ENCODE peak calls at places on chromosome 11, in five cellular contexts. G is bronchial epithelial cell, T is fibroblast of lung, O is MM.1S, V is AG10803. N is an unnamed sample.

GRCh38 chr11:69213315-69213714 is 57.6 kb downstream of the SMIM38 start:
- DNase-seq in G (peak), T (no peak), O (no peak), V (no peak), N (no peak)

GRCh38 chr11:37504066-37504611 is 906.1 kb upstream of the RAG2 start:
- DNase-seq in G (peak), T (peak), O (peak), V (peak), N (no peak)

GRCh38 chr11:78783846-78784245 is 209.2 kb upstream of the NARS2 start:
- DNase-seq in G (no peak), T (no peak), O (no peak), V (no peak), N (no peak)

GRCh38 chr11:73757598-73757997 is 3.3 kb downstream of the RAB6A start:
- DNase-seq in G (peak), T (no peak), O (no peak), V (no peak), N (no peak)

GRCh38 chr11:21133722-21134121 is 464.3 kb downstream of the NELL1 start:
- DNase-seq in G (no peak), T (no peak), O (no peak), V (no peak), N (no peak)

GRCh38 chr11:35292290-35292689 is 127.1 kb downstream of the SLC1A2 start:
- DNase-seq in G (no peak), T (no peak), O (no peak), V (no peak), N (no peak)

GRCh38 chr11:76702378-76703128 is 32.0 kb upstream of the LRRC32 start:
- DNase-seq in G (no peak), T (no peak), O (no peak), V (no peak), N (no peak)

GRCh38 chr11:109552376-109552775 is 130.4 kb downstream of the C11orf87 start:
- DNase-seq in G (peak), T (peak), O (no peak), V (peak), N (no peak)

GRCh38 chr11:47847892-47848635 is at the start of gene NUP160:
- DNase-seq in G (peak), T (peak), O (peak), V (peak), N (peak)

GRCh38 chr11:1908579-1908978 is 10.9 kb upstream of the TNNT3 start:
- DNase-seq in G (no peak), T (no peak), O (no peak), V (no peak), N (no peak)

GRCh38 chr11:70314730-70315129 is 44.2 kb downstream of the PPFIA1 start:
- DNase-seq in G (no peak), T (no peak), O (no peak), V (no peak), N (peak)

GRCh38 chr11:100188137-100188783 is 498.8 kb upstream of the ARHGAP42 start:
- DNase-seq in G (no peak), T (no peak), O (no peak), V (no peak), N (no peak)

GRCh38 chr11:96168623-96169022 is 174.4 kb downstream of the MAML2 start:
- DNase-seq in G (peak), T (peak), O (no peak), V (peak), N (no peak)

GRCh38 chr11:73969991-73970800 is 12.4 kb downstream of the UCP2 start:
- DNase-seq in G (no peak), T (no peak), O (no peak), V (no peak), N (peak)

GRCh38 chr11:76251223-76251575 is 44.9 kb upstream of the WNT11 start:
- DNase-seq in G (no peak), T (no peak), O (no peak), V (no peak), N (no peak)

GRCh38 chr11:61975638-61976419 is 8.4 kb upstream of the FTH1 start:
- DNase-seq in G (no peak), T (no peak), O (no peak), V (peak), N (no peak)

GRCh38 chr11:33769542-33769941 is 4.8 kb downstream of the FBXO3 start:
- DNase-seq in G (peak), T (peak), O (no peak), V (no peak), N (no peak)

GRCh38 chr11:33773399-33774355 is 643 bp downstream of the FBXO3 start:
- DNase-seq in G (peak), T (peak), O (peak), V (no peak), N (peak)

GRCh38 chr11:33774356-33775063 is at the start of gene FBXO3:
- DNase-seq in G (peak), T (peak), O (peak), V (peak), N (peak)

GRCh38 chr11:33770236-33770635 is 4.1 kb downstream of the FBXO3 start:
- DNase-seq in G (no peak), T (no peak), O (no peak), V (no peak), N (no peak)

DNA sequence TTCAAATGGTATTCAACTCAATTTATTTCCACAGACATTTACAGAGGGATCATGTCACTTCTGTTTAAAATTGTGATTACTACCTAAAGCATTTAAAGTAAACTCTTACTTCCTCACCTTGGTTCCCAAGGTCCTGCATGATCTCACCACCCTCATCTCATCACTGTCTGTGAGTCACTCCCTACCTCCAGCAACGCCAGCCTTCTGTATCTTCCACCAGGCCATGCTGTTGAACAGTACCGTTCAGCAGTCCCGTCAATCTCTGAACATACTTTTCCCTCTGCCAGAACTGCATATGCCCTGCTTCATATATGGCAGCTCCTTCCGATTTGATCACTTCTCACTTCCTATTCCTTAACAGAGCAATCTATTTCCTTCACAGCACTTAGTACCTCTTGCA is 2.0 kb downstream of the FBXO3 start:
- DNase-seq in G (peak), T (peak), O (no peak), V (no peak), N (no peak)
- TF ChIP-seq CTCF in G (no peak), T (no peak), O (no peak), V (no peak), N (no peak)

DNA sequence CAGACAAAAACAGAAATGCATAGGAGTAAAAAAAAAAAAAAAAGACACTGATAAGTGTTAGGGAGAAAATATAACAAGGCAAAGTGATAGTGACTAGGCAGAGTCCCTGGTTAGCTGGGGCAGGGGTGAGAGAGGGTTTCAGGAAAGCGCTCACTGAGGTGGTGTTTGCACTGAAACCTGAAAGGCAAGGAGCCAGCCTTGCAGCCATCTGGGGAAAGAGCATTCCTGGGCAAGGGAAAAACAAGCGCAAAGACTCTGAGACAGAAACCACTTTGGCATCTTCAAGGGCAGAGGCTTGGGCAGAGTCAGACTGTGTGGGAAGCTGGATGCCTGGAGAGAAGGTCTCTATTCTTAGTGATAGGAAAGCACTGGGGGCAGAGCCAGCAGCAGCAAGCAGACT is 14.5 kb downstream of the CLMP start:
- DNase-seq in G (no peak), T (peak), O (no peak), V (peak), N (no peak)
- H3K4me3 ChIP-seq in G (no peak), T (no peak), O (no peak), V (no peak), N (no peak)

GRCh38 chr11:93704237-93704636 is 37.1 kb downstream of the TAF1D start:
- DNase-seq in G (no peak), T (no peak), O (no peak), V (no peak), N (no peak)
- TF ChIP-seq CTCF in G (no peak), T (no peak), O (no peak), V (no peak), N (peak)

GRCh38 chr11:118785362-118785761 is 5.6 kb downstream of the DDX6 start:
- DNase-seq in G (peak), T (peak), O (no peak), V (peak), N (no peak)
- H3K4me3 ChIP-seq in G (no peak), T (no peak), O (no peak), V (no peak), N (no peak)

GRCh38 chr11:46447544-46447943 is 56.0 kb upstream of the CHRM4 start:
- DNase-seq in G (no peak), T (no peak), O (no peak), V (no peak), N (no peak)

GRCh38 chr11:46444305-46444704 is 52.7 kb upstream of the CHRM4 start:
- DNase-seq in G (no peak), T (peak), O (no peak), V (peak), N (no peak)

GRCh38 chr11:46445192-46445591 is 53.6 kb upstream of the CHRM4 start:
- DNase-seq in G (no peak), T (no peak), O (no peak), V (no peak), N (no peak)

GRCh38 chr11:46445887-46446286 is 54.3 kb upstream of the CHRM4 start:
- DNase-seq in G (no peak), T (no peak), O (no peak), V (no peak), N (no peak)

DNA sequence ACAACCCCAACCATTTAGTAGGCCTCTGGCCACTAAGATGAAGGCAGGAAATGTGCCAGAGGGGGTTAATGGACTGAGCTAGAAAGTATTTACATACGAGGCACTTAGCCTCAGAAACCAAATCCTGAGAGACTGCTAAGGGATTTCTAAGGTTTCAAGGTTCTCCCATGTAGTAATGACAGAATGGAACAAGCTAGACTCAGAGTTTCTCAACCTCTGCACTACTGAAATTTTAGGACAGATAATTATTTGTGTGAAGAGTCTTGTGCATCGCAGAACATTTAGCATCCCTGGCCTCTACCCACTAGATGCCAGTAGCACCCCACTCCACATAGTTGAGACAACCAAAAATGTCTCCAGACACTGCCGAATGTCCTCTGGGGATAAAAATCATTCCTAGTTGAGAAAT is 54.8 kb upstream of the CHRM4 start:
- DNase-seq in G (no peak), T (peak), O (no peak), V (peak), N (no peak)
- TF ChIP-seq CTCF in G (no peak), T (peak), O (no peak), V (peak), N (no peak)

GRCh38 chr11:23490557-23491235 is 630.4 kb upstream of the CCDC179 start:
- DNase-seq in G (no peak), T (no peak), O (no peak), V (no peak), N (no peak)
- H3K4me3 ChIP-seq in G (no peak), T (no peak), O (no peak), V (no peak), N (no peak)

DNA sequence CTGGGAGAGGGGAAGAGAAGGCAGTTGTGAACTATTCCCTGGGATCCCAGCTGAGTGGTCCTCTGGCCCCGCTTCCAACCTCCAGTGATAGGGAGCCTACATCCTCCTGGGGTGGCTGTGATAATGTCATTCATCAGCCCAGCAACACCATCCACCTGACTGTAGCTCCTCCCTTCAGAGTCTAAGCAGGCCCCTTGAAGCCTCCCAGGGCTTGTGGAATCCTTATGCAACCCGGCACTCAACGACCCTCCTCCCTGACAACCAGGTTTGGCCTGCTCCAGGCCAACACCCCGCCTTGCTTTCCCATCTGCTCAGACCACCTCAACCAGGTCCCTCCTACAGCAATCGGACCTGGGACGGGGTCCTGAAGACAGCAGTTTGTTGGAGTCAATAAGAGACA is 62.2 kb upstream of the LMO1 start:
- DNase-seq in G (no peak), T (no peak), O (no peak), V (no peak), N (no peak)
- TF ChIP-seq CTCF in G (no peak), T (no peak), O (no peak), V (no peak), N (no peak)

GRCh38 chr11:8371516-8371884 is 107.8 kb upstream of the LMO1 start:
- DNase-seq in G (no peak), T (no peak), O (no peak), V (no peak), N (no peak)
- H3K4me3 ChIP-seq in G (no peak), T (no peak), O (no peak), V (no peak), N (no peak)

GRCh38 chr11:125253795-125254525 is 89.4 kb downstream of the PKNOX2 start:
- DNase-seq in G (no peak), T (no peak), O (no peak), V (no peak), N (no peak)

GRCh38 chr11:125258626-125259025 is 94.1 kb downstream of the PKNOX2 start:
- DNase-seq in G (no peak), T (no peak), O (no peak), V (no peak), N (no peak)

GRCh38 chr11:125256471-125257010 is 92.0 kb downstream of the PKNOX2 start:
- DNase-seq in G (no peak), T (no peak), O (no peak), V (no peak), N (no peak)

GRCh38 chr11:125257751-125258150 is 93.2 kb downstream of the PKNOX2 start:
- DNase-seq in G (no peak), T (no peak), O (no peak), V (no peak), N (no peak)

DNA sequence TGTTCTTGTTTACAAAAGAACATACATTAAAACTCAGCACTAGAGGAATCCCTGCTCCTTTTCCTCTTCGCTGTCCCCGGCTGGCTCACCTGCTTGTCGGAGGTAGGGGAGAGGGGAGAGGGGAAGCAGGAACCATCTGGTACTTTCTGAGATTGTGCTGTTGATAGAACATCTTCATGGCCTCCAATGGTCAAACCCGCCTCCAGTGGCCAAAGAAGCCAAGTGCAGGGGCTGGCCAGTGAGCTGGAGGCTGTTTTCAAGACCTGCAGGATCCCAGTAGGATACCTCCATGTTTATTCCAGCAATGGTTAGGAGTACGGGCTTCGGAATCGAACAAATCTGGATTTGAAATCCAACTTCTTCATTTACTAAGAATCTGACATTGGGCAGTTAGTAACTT is 92.6 kb downstream of the PKNOX2 start:
- DNase-seq in G (no peak), T (no peak), O (no peak), V (no peak), N (no peak)
- TF ChIP-seq CTCF in G (no peak), T (peak), O (peak), V (peak), N (no peak)